ENCODE peak calls at places on chromosomes 7 and 10, in six cellular contexts. One of them, this sample, is unnamed.

GRCh38 chr7:151866761-151867650 is 9.9 kb downstream of the PRKAG2 start:
- DNase-seq in A549: no peak
- DNase-seq in endothelial cell of umbilical vein: no peak
- DNase-seq in HepG2: no peak
- DNase-seq in K562: no peak
- DNase-seq in GM12878: no peak
- DNase-seq in this sample: no peak

GRCh38 chr10:93580824-93581223 is 14.4 kb downstream of the FFAR4 start:
- DNase-seq in A549: peak; percentile 56
- DNase-seq in endothelial cell of umbilical vein: no peak
- DNase-seq in HepG2: no peak
- DNase-seq in K562: no peak
- DNase-seq in GM12878: no peak
- DNase-seq in this sample: no peak

GRCh38 chr10:6458814-6459213 is 121.3 kb downstream of the PRKCQ start:
- DNase-seq in A549: no peak
- DNase-seq in endothelial cell of umbilical vein: no peak
- DNase-seq in HepG2: no peak
- DNase-seq in K562: no peak
- DNase-seq in GM12878: no peak
- DNase-seq in this sample: no peak

GRCh38 chr10:30903397-30904138 is 128.1 kb downstream of the ZNF438 start:
- DNase-seq in A549: no peak
- DNase-seq in endothelial cell of umbilical vein: no peak
- DNase-seq in HepG2: no peak
- DNase-seq in K562: no peak
- DNase-seq in GM12878: no peak
- DNase-seq in this sample: no peak

GRCh38 chr7:69365588-69366241 is 232.6 kb upstream of the AUTS2 start:
- DNase-seq in A549: peak; percentile 77
- DNase-seq in endothelial cell of umbilical vein: no peak
- DNase-seq in HepG2: no peak
- DNase-seq in K562: no peak
- DNase-seq in GM12878: no peak
- DNase-seq in this sample: no peak

GRCh38 chr7:69091476-69091875 is 506.8 kb upstream of the AUTS2 start:
- DNase-seq in A549: no peak
- DNase-seq in endothelial cell of umbilical vein: no peak
- DNase-seq in HepG2: no peak
- DNase-seq in K562: no peak
- DNase-seq in GM12878: no peak
- DNase-seq in this sample: no peak

GRCh38 chr7:75772081-75773077 is at the start of gene CCL26:
- DNase-seq in A549: peak; percentile 76
- DNase-seq in endothelial cell of umbilical vein: no peak
- DNase-seq in HepG2: peak; percentile 71
- DNase-seq in K562: peak; percentile 85
- DNase-seq in GM12878: no peak
- DNase-seq in this sample: no peak

GRCh38 chr7:92609921-92610518 is 19.8 kb upstream of the FAM133B start:
- DNase-seq in A549: peak; percentile 43
- DNase-seq in endothelial cell of umbilical vein: peak; percentile 47
- DNase-seq in HepG2: no peak
- DNase-seq in K562: peak; percentile 42
- DNase-seq in GM12878: no peak
- DNase-seq in this sample: peak; percentile 47

GRCh38 chr7:985915-986741 is 3.1 kb downstream of the CYP2W1 start:
- DNase-seq in A549: peak; percentile 38
- DNase-seq in endothelial cell of umbilical vein: peak; percentile 28
- DNase-seq in HepG2: no peak
- DNase-seq in K562: peak; percentile 47
- DNase-seq in GM12878: no peak
- DNase-seq in this sample: peak; percentile 64

GRCh38 chr10:14356921-14357320 is 26.2 kb upstream of the FRMD4A start:
- DNase-seq in A549: no peak
- DNase-seq in endothelial cell of umbilical vein: no peak
- DNase-seq in HepG2: no peak
- DNase-seq in K562: no peak
- DNase-seq in GM12878: no peak
- DNase-seq in this sample: no peak

GRCh38 chr7:2617710-2617975 is 14.1 kb upstream of the TTYH3 start:
- DNase-seq in A549: no peak
- DNase-seq in endothelial cell of umbilical vein: no peak
- DNase-seq in HepG2: no peak
- DNase-seq in K562: no peak
- DNase-seq in GM12878: no peak
- DNase-seq in this sample: no peak

GRCh38 chr7:151012921-151013347 is 11.4 kb downstream of the ATG9B start:
- DNase-seq in A549: peak; percentile 54
- DNase-seq in endothelial cell of umbilical vein: no peak
- DNase-seq in HepG2: peak; percentile 45
- DNase-seq in K562: peak; percentile 72
- DNase-seq in GM12878: no peak
- DNase-seq in this sample: peak; percentile 68

GRCh38 chr10:73017955-73018480 is 63.4 kb upstream of the PLA2G12B start:
- DNase-seq in A549: no peak
- DNase-seq in endothelial cell of umbilical vein: no peak
- DNase-seq in HepG2: no peak
- DNase-seq in K562: no peak
- DNase-seq in GM12878: no peak
- DNase-seq in this sample: no peak

GRCh38 chr7:107009846-107010203 is 34.7 kb upstream of the PRKAR2B start:
- DNase-seq in A549: no peak
- DNase-seq in endothelial cell of umbilical vein: no peak
- DNase-seq in HepG2: no peak
- DNase-seq in K562: peak; percentile 67
- DNase-seq in GM12878: no peak
- DNase-seq in this sample: no peak

GRCh38 chr7:47332213-47332612 is 249.7 kb downstream of the TNS3 start:
- DNase-seq in A549: no peak
- DNase-seq in endothelial cell of umbilical vein: no peak
- DNase-seq in HepG2: no peak
- DNase-seq in K562: no peak
- DNase-seq in GM12878: no peak
- DNase-seq in this sample: no peak

GRCh38 chr7:27157717-27158431 is 1.4 kb upstream of the HOXA7 start:
- DNase-seq in A549: no peak
- DNase-seq in endothelial cell of umbilical vein: no peak
- DNase-seq in HepG2: no peak
- DNase-seq in K562: no peak
- DNase-seq in GM12878: no peak
- DNase-seq in this sample: no peak
- H3K4me3 ChIP-seq in A549: no peak overlapping the region
- H3K4me3 ChIP-seq in endothelial cell of umbilical vein: peak overlapping the region; percentile 11
- H3K4me3 ChIP-seq in HepG2: no peak overlapping the region
- H3K4me3 ChIP-seq in K562: no peak overlapping the region
- H3K4me3 ChIP-seq in GM12878: no peak overlapping the region
- H3K4me3 ChIP-seq in this sample: no peak overlapping the region

GRCh38 chr7:74479961-74480829 is 26.5 kb downstream of the GTF2IRD1 start:
- DNase-seq in A549: no peak
- DNase-seq in endothelial cell of umbilical vein: peak; percentile 82
- DNase-seq in HepG2: peak; percentile 62
- DNase-seq in K562: no peak
- DNase-seq in GM12878: no peak
- DNase-seq in this sample: no peak
- TF ChIP-seq MYC in A549: no peak
- TF ChIP-seq MYC in endothelial cell of umbilical vein: no peak
- TF ChIP-seq MYC in HepG2: no peak
- TF ChIP-seq MYC in K562: no peak
- TF ChIP-seq MYC in GM12878: no peak
- TF ChIP-seq MYC in this sample: no peak

GRCh38 chr7:99410635-99411034 is 1.9 kb downstream of the BUD31 start:
- DNase-seq in A549: no peak
- DNase-seq in endothelial cell of umbilical vein: no peak
- DNase-seq in HepG2: no peak
- DNase-seq in K562: no peak
- DNase-seq in GM12878: no peak
- DNase-seq in this sample: no peak
- H3K4me3 ChIP-seq in A549: no peak overlapping the region
- H3K4me3 ChIP-seq in endothelial cell of umbilical vein: no peak overlapping the region
- H3K4me3 ChIP-seq in HepG2: no peak overlapping the region
- H3K4me3 ChIP-seq in K562: no peak overlapping the region
- H3K4me3 ChIP-seq in GM12878: peak overlapping the region; percentile 100
- H3K4me3 ChIP-seq in this sample: peak overlapping the region; percentile 10

GRCh38 chr10:129966831-129967578 is 2.9 kb upstream of the EBF3 start:
- DNase-seq in A549: no peak
- DNase-seq in endothelial cell of umbilical vein: no peak
- DNase-seq in HepG2: no peak
- DNase-seq in K562: no peak
- DNase-seq in GM12878: no peak
- DNase-seq in this sample: no peak
- TF ChIP-seq MYC in A549: no peak
- TF ChIP-seq MYC in endothelial cell of umbilical vein: no peak
- TF ChIP-seq MYC in HepG2: no peak
- TF ChIP-seq MYC in K562: no peak
- TF ChIP-seq MYC in GM12878: no peak
- TF ChIP-seq MYC in this sample: no peak

GRCh38 chr10:136465-136762 is 1.2 kb downstream of the ZMYND11 start:
- DNase-seq in A549: no peak
- DNase-seq in endothelial cell of umbilical vein: no peak
- DNase-seq in HepG2: no peak
- DNase-seq in K562: no peak
- DNase-seq in GM12878: no peak
- DNase-seq in this sample: no peak

GRCh38 chr10:137031-137430 is 1.8 kb downstream of the ZMYND11 start:
- DNase-seq in A549: peak; percentile 55
- DNase-seq in endothelial cell of umbilical vein: peak; percentile 17
- DNase-seq in HepG2: peak; percentile 67
- DNase-seq in K562: peak; percentile 47
- DNase-seq in GM12878: no peak
- DNase-seq in this sample: peak; percentile 59

GRCh38 chr10:137606-138005 is 2.4 kb downstream of the ZMYND11 start:
- DNase-seq in A549: no peak
- DNase-seq in endothelial cell of umbilical vein: peak; percentile 29
- DNase-seq in HepG2: no peak
- DNase-seq in K562: no peak
- DNase-seq in GM12878: no peak
- DNase-seq in this sample: no peak

DNA sequence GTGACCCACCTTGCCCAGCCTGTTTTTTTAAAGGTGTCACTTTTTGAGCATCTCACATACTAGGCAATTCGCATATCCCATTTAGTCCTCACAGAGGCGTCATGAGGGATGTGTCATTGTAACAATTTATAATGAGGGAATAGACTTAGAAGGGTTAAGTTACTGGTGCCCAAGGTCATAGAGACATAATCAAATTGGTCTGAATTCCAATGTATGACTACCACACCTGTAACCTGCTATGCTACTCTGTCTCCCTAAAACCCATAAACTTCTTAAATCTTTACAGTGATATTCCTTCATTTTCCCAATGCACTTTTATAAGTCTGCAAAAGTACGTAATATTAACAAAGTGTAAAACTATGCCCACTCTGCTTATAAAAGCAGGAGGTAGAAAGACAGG is 7.1 kb downstream of the ZMYND11 start:
- DNase-seq in A549: no peak
- DNase-seq in endothelial cell of umbilical vein: no peak
- DNase-seq in HepG2: no peak
- DNase-seq in K562: no peak
- DNase-seq in GM12878: no peak
- DNase-seq in this sample: no peak
- H3K4me3 ChIP-seq in A549: no peak overlapping the region
- H3K4me3 ChIP-seq in endothelial cell of umbilical vein: no peak overlapping the region
- H3K4me3 ChIP-seq in HepG2: no peak overlapping the region
- H3K4me3 ChIP-seq in K562: no peak overlapping the region
- H3K4me3 ChIP-seq in GM12878: no peak overlapping the region
- H3K4me3 ChIP-seq in this sample: no peak overlapping the region

DNA sequence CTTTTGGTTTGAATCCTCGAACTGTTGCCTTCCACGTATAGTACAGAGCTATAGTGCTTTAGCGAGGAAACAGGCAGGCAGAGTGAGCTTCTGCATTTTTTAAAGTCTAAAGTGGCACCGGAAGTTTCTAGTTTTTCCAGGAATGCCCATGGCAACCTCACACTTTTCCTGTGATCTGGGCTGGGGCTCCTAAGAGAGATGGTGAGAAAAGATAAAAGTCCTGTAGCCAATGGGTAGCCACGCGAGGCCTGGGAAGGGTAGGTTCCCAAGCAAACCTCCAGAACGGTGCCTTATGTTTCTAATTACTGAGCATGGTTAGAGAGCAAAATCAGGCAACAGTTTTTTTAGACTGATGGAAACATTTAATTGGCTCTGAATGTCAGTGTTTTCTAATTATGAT is 76.7 kb downstream of the CALD1 start:
- DNase-seq in A549: no peak
- DNase-seq in endothelial cell of umbilical vein: peak; percentile 66
- DNase-seq in HepG2: no peak
- DNase-seq in K562: no peak
- DNase-seq in GM12878: no peak
- DNase-seq in this sample: no peak
- TF ChIP-seq MYC in A549: no peak
- TF ChIP-seq MYC in endothelial cell of umbilical vein: no peak
- TF ChIP-seq MYC in HepG2: no peak
- TF ChIP-seq MYC in K562: no peak
- TF ChIP-seq MYC in GM12878: no peak
- TF ChIP-seq MYC in this sample: no peak

DNA sequence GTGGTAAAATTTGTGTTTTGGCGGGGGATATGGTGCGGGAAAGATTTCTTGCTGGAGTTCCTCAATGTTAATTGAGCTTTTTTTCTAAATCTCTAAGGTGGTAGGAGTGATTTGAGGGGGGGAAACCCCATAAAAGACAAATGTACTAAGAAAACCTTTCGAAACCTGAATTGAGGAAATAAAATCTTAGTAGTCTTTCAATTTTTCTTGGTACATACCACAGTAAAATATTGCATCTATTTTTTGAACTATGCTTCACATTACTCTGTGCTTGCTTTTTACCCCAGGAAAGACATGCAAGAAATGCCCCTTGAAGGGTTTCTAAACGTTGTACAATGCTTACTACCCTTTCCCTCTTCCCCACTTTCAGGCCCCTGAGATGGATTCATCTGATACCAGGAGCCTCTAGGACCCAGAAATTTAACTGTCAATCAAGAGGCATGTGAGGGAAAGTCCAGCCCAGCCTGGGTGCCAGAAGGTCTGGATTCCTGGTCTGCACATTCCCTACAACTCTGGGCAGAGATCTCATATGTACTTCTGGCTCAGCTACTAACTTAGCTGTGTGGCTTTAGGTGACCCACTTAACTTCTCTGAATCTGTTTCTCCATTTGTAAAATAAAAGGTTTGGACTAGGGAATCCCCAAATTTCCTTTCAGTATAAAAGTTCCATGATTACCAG is 5.8 kb upstream of the PDCD4 start:
- DNase-seq in A549: peak; percentile 37
- DNase-seq in endothelial cell of umbilical vein: no peak
- DNase-seq in HepG2: no peak
- DNase-seq in K562: no peak
- DNase-seq in GM12878: no peak
- DNase-seq in this sample: no peak
- H3K4me3 ChIP-seq in A549: no peak overlapping the region
- H3K4me3 ChIP-seq in endothelial cell of umbilical vein: no peak overlapping the region
- H3K4me3 ChIP-seq in HepG2: no peak overlapping the region
- H3K4me3 ChIP-seq in K562: no peak overlapping the region
- H3K4me3 ChIP-seq in GM12878: peak overlapping the region; percentile 62
- H3K4me3 ChIP-seq in this sample: no peak overlapping the region